ENCODE peak calls at places on chromosomes 16 and 17, in four cellular contexts. One of them, this sample, is unnamed.

GRCh38 chr16:2514333-2515179 is 804 bp downstream of the ATP6V0C start:
- DNase-seq in A549: no peak
- DNase-seq in HepG2: no peak
- DNase-seq in K562: no peak
- DNase-seq in this sample: no peak

GRCh38 chr17:60249517-60249826 is 99.7 kb downstream of the CA4 start:
- DNase-seq in HepG2: no peak
- DNase-seq in A549: no peak
- DNase-seq in K562: no peak
- DNase-seq in this sample: no peak

GRCh38 chr17:68514809-68515208 is 2.6 kb downstream of the PRKAR1A start:
- DNase-seq in HepG2: peak; percentile 21
- DNase-seq in A549: no peak
- DNase-seq in K562: no peak
- DNase-seq in this sample: no peak

GRCh38 chr17:29625037-29625750 is 2.5 kb upstream of the CORO6 start:
- DNase-seq in HepG2: no peak
- DNase-seq in A549: no peak
- DNase-seq in K562: no peak
- DNase-seq in this sample: no peak

GRCh38 chr17:39938140-39938869 is 10.8 kb downstream of the LRRC3C start:
- DNase-seq in A549: no peak
- DNase-seq in K562: no peak
- DNase-seq in HepG2: peak; percentile 67
- DNase-seq in this sample: no peak

GRCh38 chr16:87575027-87575804 is 27.1 kb upstream of the JPH3 start:
- DNase-seq in HepG2: no peak
- DNase-seq in A549: peak; percentile 38
- DNase-seq in K562: peak; percentile 62
- DNase-seq in this sample: peak; percentile 77

GRCh38 chr16:86061318-86061695 is 162.3 kb downstream of the IRF8 start:
- DNase-seq in K562: no peak
- DNase-seq in A549: no peak
- DNase-seq in HepG2: no peak
- DNase-seq in this sample: no peak

GRCh38 chr16:85047867-85048455 is 20.4 kb downstream of the KIAA0513 start:
- DNase-seq in A549: no peak
- DNase-seq in K562: peak; percentile 46
- DNase-seq in HepG2: no peak
- DNase-seq in this sample: no peak

GRCh38 chr16:29736764-29737163 is 9.0 kb downstream of the C16orf54 start:
- DNase-seq in HepG2: no peak
- DNase-seq in A549: no peak
- DNase-seq in K562: no peak
- DNase-seq in this sample: no peak

GRCh38 chr17:28388106-28388505 is 16.6 kb downstream of the SARM1 start:
- DNase-seq in HepG2: no peak
- DNase-seq in A549: no peak
- DNase-seq in K562: no peak
- DNase-seq in this sample: no peak

GRCh38 chr17:28908640-28909098 is 5.8 kb upstream of the DHRS13 start:
- DNase-seq in K562: no peak
- DNase-seq in HepG2: peak; percentile 86
- DNase-seq in A549: no peak
- DNase-seq in this sample: no peak

GRCh38 chr17:34542700-34543336 is 36.6 kb upstream of the TMEM132E start:
- DNase-seq in A549: peak; percentile 40
- DNase-seq in K562: peak; percentile 43
- DNase-seq in HepG2: no peak
- DNase-seq in this sample: peak; percentile 73

GRCh38 chr16:48831081-48831722 is 221.2 kb upstream of the N4BP1 start:
- DNase-seq in K562: peak; percentile 16
- DNase-seq in A549: peak; percentile 6
- DNase-seq in HepG2: peak; percentile 10
- DNase-seq in this sample: peak; percentile 61

GRCh38 chr17:82596837-82597672 is 51.2 kb downstream of the WDR45B start:
- DNase-seq in A549: no peak
- DNase-seq in K562: no peak
- DNase-seq in HepG2: no peak
- DNase-seq in this sample: no peak

GRCh38 chr17:79127534-79128135 is 53.0 kb downstream of the ENGASE start:
- DNase-seq in A549: no peak
- DNase-seq in HepG2: no peak
- DNase-seq in K562: no peak
- DNase-seq in this sample: no peak

GRCh38 chr16:79972053-79972704 is 371.6 kb upstream of the MAF start:
- DNase-seq in K562: peak; percentile 59
- DNase-seq in A549: no peak
- DNase-seq in HepG2: no peak
- DNase-seq in this sample: no peak
- TF ChIP-seq HMGXB4 in K562: no peak
- TF ChIP-seq HMGXB4 in A549: no peak
- TF ChIP-seq HMGXB4 in HepG2: no peak
- TF ChIP-seq HMGXB4 in this sample: no peak

GRCh38 chr16:3874242-3874641 is 6.3 kb downstream of the CREBBP start:
- DNase-seq in HepG2: no peak
- DNase-seq in A549: no peak
- DNase-seq in K562: no peak
- DNase-seq in this sample: no peak

GRCh38 chr16:3876695-3877094 is 3.8 kb downstream of the CREBBP start:
- DNase-seq in K562: no peak
- DNase-seq in A549: no peak
- DNase-seq in HepG2: no peak
- DNase-seq in this sample: no peak

GRCh38 chr16:3873482-3874173 is 6.9 kb downstream of the CREBBP start:
- DNase-seq in HepG2: no peak
- DNase-seq in K562: no peak
- DNase-seq in A549: no peak
- DNase-seq in this sample: no peak

GRCh38 chr16:3876160-3876559 is 4.4 kb downstream of the CREBBP start:
- DNase-seq in A549: no peak
- DNase-seq in K562: no peak
- DNase-seq in HepG2: no peak
- DNase-seq in this sample: no peak

GRCh38 chr16:3874794-3875692 is 5.5 kb downstream of the CREBBP start:
- DNase-seq in K562: no peak
- DNase-seq in A549: no peak
- DNase-seq in HepG2: no peak
- DNase-seq in this sample: no peak
- TF ChIP-seq HMGXB4 in K562: no peak
- TF ChIP-seq HMGXB4 in A549: no peak
- TF ChIP-seq HMGXB4 in HepG2: no peak
- TF ChIP-seq HMGXB4 in this sample: no peak

GRCh38 chr16:7408700-7409340 is 76.2 kb downstream of the RBFOX1 start:
- DNase-seq in A549: no peak
- DNase-seq in K562: no peak
- DNase-seq in HepG2: no peak
- DNase-seq in this sample: no peak
- TF ChIP-seq HMGXB4 in A549: no peak
- TF ChIP-seq HMGXB4 in K562: no peak
- TF ChIP-seq HMGXB4 in HepG2: no peak
- TF ChIP-seq HMGXB4 in this sample: no peak

GRCh38 chr17:10115536-10115932 is 82.9 kb downstream of the GAS7 start:
- DNase-seq in A549: no peak
- DNase-seq in HepG2: no peak
- DNase-seq in K562: no peak
- DNase-seq in this sample: no peak
- TF ChIP-seq HMGXB4 in A549: no peak
- TF ChIP-seq HMGXB4 in HepG2: no peak
- TF ChIP-seq HMGXB4 in K562: no peak
- TF ChIP-seq HMGXB4 in this sample: no peak

DNA sequence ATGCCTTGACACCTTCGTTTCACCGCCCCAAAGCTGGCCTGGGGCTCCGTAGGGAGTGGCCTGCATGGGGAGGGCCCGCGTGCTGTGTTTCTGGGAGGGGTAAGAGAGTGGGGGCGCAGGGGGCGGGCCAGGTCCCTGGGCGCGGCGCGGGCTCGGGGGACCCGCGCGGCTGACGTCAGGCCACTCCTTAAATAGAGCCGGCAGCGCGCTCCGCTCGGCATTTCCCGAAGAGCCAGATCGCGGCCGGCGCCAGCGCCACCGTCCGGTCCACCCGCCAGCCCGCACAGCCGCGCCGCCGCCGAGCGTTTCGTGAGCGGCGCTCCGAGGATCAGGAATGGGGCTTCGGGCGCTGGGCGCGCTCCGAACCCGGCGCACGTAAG is at the start of gene HS3ST2:
- DNase-seq in A549: no peak
- DNase-seq in HepG2: no peak
- DNase-seq in K562: no peak
- DNase-seq in this sample: peak; percentile 65
- TF ChIP-seq HMGXB4 in A549: no peak
- TF ChIP-seq HMGXB4 in HepG2: no peak
- TF ChIP-seq HMGXB4 in K562: no peak
- TF ChIP-seq HMGXB4 in this sample: no peak

GRCh38 chr17:38738686-38739085 is 8.5 kb downstream of the CISD3 start:
- DNase-seq in HepG2: no peak
- DNase-seq in K562: no peak
- DNase-seq in A549: no peak
- DNase-seq in this sample: no peak
- TF ChIP-seq HMGXB4 in HepG2: no peak
- TF ChIP-seq HMGXB4 in K562: no peak
- TF ChIP-seq HMGXB4 in A549: no peak
- TF ChIP-seq HMGXB4 in this sample: no peak

GRCh38 chr16:11799509-11800384 is 2.7 kb upstream of the ZC3H7A start:
- DNase-seq in HepG2: no peak
- DNase-seq in K562: no peak
- DNase-seq in A549: no peak
- DNase-seq in this sample: no peak
- TF ChIP-seq HMGXB4 in HepG2: no peak
- TF ChIP-seq HMGXB4 in K562: no peak
- TF ChIP-seq HMGXB4 in A549: no peak
- TF ChIP-seq HMGXB4 in this sample: no peak

GRCh38 chr17:17685775-17686291 is 4.6 kb downstream of the RAI1 start:
- DNase-seq in K562: no peak
- DNase-seq in A549: peak; percentile 67
- DNase-seq in HepG2: no peak
- DNase-seq in this sample: no peak
- TF ChIP-seq HMGXB4 in K562: no peak
- TF ChIP-seq HMGXB4 in A549: no peak
- TF ChIP-seq HMGXB4 in HepG2: no peak
- TF ChIP-seq HMGXB4 in this sample: no peak

GRCh38 chr16:56042416-56042815 is 148.9 kb upstream of the GNAO1 start:
- DNase-seq in K562: no peak
- DNase-seq in HepG2: no peak
- DNase-seq in A549: no peak
- DNase-seq in this sample: no peak

GRCh38 chr16:56041556-56042140 is 149.6 kb upstream of the GNAO1 start:
- DNase-seq in K562: peak; percentile 32
- DNase-seq in A549: peak; percentile 6
- DNase-seq in HepG2: peak; percentile 45
- DNase-seq in this sample: peak; percentile 71

GRCh38 chr16:56048425-56049100 is 142.7 kb upstream of the GNAO1 start:
- DNase-seq in HepG2: no peak
- DNase-seq in K562: no peak
- DNase-seq in A549: no peak
- DNase-seq in this sample: no peak

GRCh38 chr16:56047307-56048234 is 143.7 kb upstream of the GNAO1 start:
- DNase-seq in K562: no peak
- DNase-seq in HepG2: no peak
- DNase-seq in A549: no peak
- DNase-seq in this sample: no peak
- TF ChIP-seq HMGXB4 in K562: no peak
- TF ChIP-seq HMGXB4 in HepG2: no peak
- TF ChIP-seq HMGXB4 in A549: no peak
- TF ChIP-seq HMGXB4 in this sample: no peak

This sample was measured in WTC11.